ENCODE peak calls at places on chromosome 19, in nine cellular contexts. R is NCI-H1105; Z is stimulated activated CD4-positive, alpha-beta T cell treated with anti-CD3 and anti-CD28 coated beads, Interleukin-12 subunit alpha, Interleukin-12 subunit beta, amount 100 ng/mL, for 4 hours; O is mammary epithelial cell; L is stimulated activated CD8-positive, alpha-beta memory T cell treated with anti-CD3 and anti-CD28 coated beads, Interleukin-7, amount 100 ng/mL, for 24 hours; W is T-helper 17 cell; P is A549; H is AG04450; Y is neuronal stem cell. F is an unnamed sample.

GRCh38 chr19:4473708-4474503 is 1.8 kb downstream of the HDGFL2 start:
- DNase-seq in R (no peak), Z (no peak), O (no peak), L (no peak), W (no peak), P (no peak), H (no peak), Y (no peak), F (no peak)

GRCh38 chr19:44847144-44848035 is 1.3 kb downstream of the NECTIN2 start:
- DNase-seq in R (peak; percentile 75), Z (no peak), O (peak; percentile 86), L (no peak), W (no peak), P (peak; percentile 64), H (no peak), Y (peak; percentile 43), F (no peak)

GRCh38 chr19:50908311-50908710 is 2.9 kb downstream of the KLK4 start:
- DNase-seq in R (no peak), Z (no peak), O (no peak), L (no peak), W (no peak), P (no peak), H (no peak), Y (no peak), F (no peak)

GRCh38 chr19:45117666-45118065 is 24.7 kb downstream of the PPP1R37 start:
- DNase-seq in R (no peak), Z (no peak), O (no peak), L (no peak), W (no peak), P (no peak), H (no peak), Y (no peak), F (no peak)

GRCh38 chr19:30479231-30479630 is 107.0 kb downstream of the ZNF536 start:
- DNase-seq in R (no peak), Z (no peak), O (no peak), L (no peak), W (no peak), P (no peak), H (no peak), Y (no peak), F (no peak)

GRCh38 chr19:54207908-54208783 is 7.5 kb downstream of the RPS9 start:
- DNase-seq in R (no peak), Z (peak; percentile 27), O (no peak), L (no peak), W (no peak), P (peak; percentile 59), H (no peak), Y (no peak), F (no peak)

GRCh38 chr19:3034194-3034844 is 5.2 kb upstream of the TLE2 start:
- DNase-seq in R (no peak), Z (no peak), O (no peak), L (no peak), W (no peak), P (no peak), H (peak; percentile 21), Y (no peak), F (no peak)

GRCh38 chr19:55484571-55485438 is at the start of gene NAT14:
- DNase-seq in R (peak; percentile 76), Z (peak; percentile 71), O (peak; percentile 25), L (peak; percentile 40), W (peak; percentile 58), P (peak; percentile 77), H (no peak), Y (peak; percentile 86), F (peak; percentile 56)

GRCh38 chr19:3536429-3537100 is 2.4 kb upstream of the TEKTIP1 start:
- DNase-seq in R (no peak), Z (no peak), O (peak; percentile 39), L (no peak), W (no peak), P (no peak), H (no peak), Y (no peak), F (no peak)

GRCh38 chr19:16266586-16266942 is 58.1 kb upstream of the KLF2 start:
- DNase-seq in R (no peak), Z (no peak), O (no peak), L (peak; percentile 25), W (peak; percentile 55), P (no peak), H (no peak), Y (no peak), F (peak; percentile 44)

GRCh38 chr19:45528744-45529453 is 21.6 kb downstream of the VASP start:
- DNase-seq in R (peak; percentile 85), Z (no peak), O (no peak), L (no peak), W (no peak), P (peak; percentile 63), H (no peak), Y (no peak), F (no peak)

GRCh38 chr19:794989-795658 is 2.1 kb upstream of the PTBP1 start:
- DNase-seq in R (no peak), Z (no peak), O (no peak), L (no peak), W (no peak), P (no peak), H (no peak), Y (no peak), F (no peak)

GRCh38 chr19:38409631-38410133 is 6.8 kb downstream of the FAM98C start:
- DNase-seq in R (no peak), Z (no peak), O (no peak), L (no peak), W (no peak), P (peak; percentile 42), H (no peak), Y (no peak), F (no peak)

GRCh38 chr19:35088514-35088913 is 27.1 kb upstream of the FXYD3 start:
- DNase-seq in R (no peak), Z (no peak), O (peak; percentile 81), L (no peak), W (no peak), P (peak; percentile 70), H (peak; percentile 63), Y (no peak), F (no peak)

GRCh38 chr19:4639531-4640246 is 373 bp downstream of the TNFAIP8L1 start:
- DNase-seq in R (no peak), Z (no peak), O (no peak), L (no peak), W (no peak), P (no peak), H (no peak), Y (no peak), F (no peak)

GRCh38 chr19:54100560-54100959 is at the start of gene OSCAR:
- DNase-seq in R (no peak), Z (no peak), O (no peak), L (no peak), W (no peak), P (no peak), H (no peak), Y (no peak), F (no peak)

GRCh38 chr19:6060600-6061391 is 49.5 kb downstream of the RFX2 start:
- DNase-seq in R (no peak), Z (peak; percentile 22), O (peak; percentile 87), L (no peak), W (peak; percentile 27), P (no peak), H (no peak), Y (no peak), F (peak; percentile 49)

GRCh38 chr19:15300533-15301194 is 31.7 kb downstream of the BRD4 start:
- DNase-seq in R (no peak), Z (no peak), O (no peak), L (no peak), W (no peak), P (peak; percentile 19), H (peak; percentile 71), Y (no peak), F (no peak)

GRCh38 chr19:3577741-3578344 is 5.1 kb downstream of the HMG20B start:
- DNase-seq in R (no peak), Z (no peak), O (no peak), L (no peak), W (no peak), P (no peak), H (no peak), Y (no peak), F (no peak)

GRCh38 chr19:29450306-29450705 is 75.5 kb upstream of the VSTM2B start:
- DNase-seq in R (no peak), Z (no peak), O (no peak), L (no peak), W (no peak), P (no peak), H (no peak), Y (no peak), F (no peak)

GRCh38 chr19:1725100-1726064 is 27.9 kb upstream of the ONECUT3 start:
- DNase-seq in R (peak; percentile 69), Z (peak; percentile 46), O (peak; percentile 27), L (peak; percentile 5), W (no peak), P (no peak), H (no peak), Y (peak; percentile 82), F (no peak)

GRCh38 chr19:3736106-3736724 is 25.3 kb downstream of the APBA3 start:
- DNase-seq in R (no peak), Z (no peak), O (no peak), L (no peak), W (no peak), P (no peak), H (no peak), Y (no peak), F (no peak)

GRCh38 chr19:2532252-2533071 is 56.5 kb downstream of the GADD45B start:
- DNase-seq in R (no peak), Z (no peak), O (peak; percentile 81), L (no peak), W (no peak), P (peak; percentile 91), H (no peak), Y (no peak), F (no peak)

GRCh38 chr19:12763100-12763499 is 11.5 kb downstream of the BEST2 start:
- DNase-seq in R (no peak), Z (no peak), O (no peak), L (no peak), W (no peak), P (no peak), H (no peak), Y (no peak), F (no peak)

GRCh38 chr19:16366433-16367268 is 42.0 kb downstream of the KLF2 start:
- DNase-seq in R (no peak), Z (no peak), O (no peak), L (no peak), W (no peak), P (no peak), H (no peak), Y (no peak), F (peak; percentile 35)

GRCh38 chr19:4140237-4140711 is 13.2 kb upstream of the CREB3L3 start:
- DNase-seq in R (peak; percentile 56), Z (no peak), O (peak; percentile 38), L (no peak), W (no peak), P (peak; percentile 89), H (peak; percentile 44), Y (peak; percentile 56), F (no peak)

GRCh38 chr19:46890423-46891170 is 29.8 kb downstream of the ARHGAP35 start:
- DNase-seq in R (no peak), Z (no peak), O (peak; percentile 60), L (no peak), W (no peak), P (peak; percentile 87), H (peak; percentile 72), Y (no peak), F (no peak)

GRCh38 chr19:33416307-33417215 is 43.1 kb downstream of the CEBPG start:
- DNase-seq in R (peak; percentile 75), Z (peak; percentile 65), O (peak; percentile 44), L (peak; percentile 35), W (peak; percentile 58), P (peak; percentile 84), H (no peak), Y (peak; percentile 50), F (peak; percentile 65)

GRCh38 chr19:34327851-34328250 is 37.1 kb upstream of the GPI start:
- DNase-seq in R (no peak), Z (no peak), O (no peak), L (no peak), W (no peak), P (no peak), H (no peak), Y (no peak), F (no peak)

GRCh38 chr19:46634045-46634655 is 1.9 kb downstream of the GNG8 start:
- DNase-seq in R (peak; percentile 71), Z (peak; percentile 93), O (peak; percentile 85), L (peak; percentile 90), W (peak; percentile 93), P (peak; percentile 96), H (no peak), Y (peak; percentile 89), F (peak; percentile 92)

GRCh38 chr19:10095948-10096614 is 6.4 kb downstream of the ANGPTL6 start:
- DNase-seq in R (peak; percentile 88), Z (peak; percentile 85), O (peak; percentile 87), L (peak; percentile 66), W (peak; percentile 89), P (peak; percentile 88), H (peak; percentile 56), Y (peak; percentile 83), F (peak; percentile 80)

F was measured in effector CD4-positive, alpha-beta T cell.